ENCODE peak calls at places on chromosomes 4 and X, in four cellular contexts. R is transverse colon; L is neuronal stem cell; N is CD8-positive, alpha-beta T cell. Q is an unnamed sample.
A peak's percentile ranks its signal among the peaks of the same experiment; 100 is the strongest.

GRCh38 chrX:45322820-45323219 is 122.1 kb upstream of the DIPK2B start:
- DNase-seq in R (no peak), L (no peak), N (no peak), Q (no peak)

GRCh38 chr4:10063544-10064300 is 42.4 kb upstream of the SLC2A9 start:
- DNase-seq in R (peak; percentile 28), L (peak; percentile 41), N (no peak), Q (peak; percentile 54)

GRCh38 chr4:149112109-149112508 is 669.9 kb upstream of the NR3C2 start:
- DNase-seq in R (no peak), L (no peak), N (no peak), Q (no peak)

GRCh38 chr4:16686195-16686594 is 212.2 kb downstream of the LDB2 start:
- DNase-seq in R (no peak), L (no peak), N (no peak), Q (no peak)

GRCh38 chr4:139076016-139076744 is 60.6 kb downstream of the NOCT start:
- DNase-seq in R (no peak), L (no peak), N (no peak), Q (no peak)

GRCh38 chr4:155568641-155569040 is 98.0 kb upstream of the GUCY1A1 start:
- DNase-seq in R (no peak), L (peak; percentile 15), N (no peak), Q (no peak)

GRCh38 chrX:72029473-72030411 is 102.0 kb downstream of the RTL5 start:
- DNase-seq in R (no peak), L (no peak), N (no peak), Q (no peak)

GRCh38 chrX:10749113-10749512 is 128.7 kb upstream of the MID1 start:
- DNase-seq in R (no peak), L (no peak), N (no peak), Q (no peak)

GRCh38 chrX:41332408-41332987 is 1.5 kb upstream of the DDX3X start:
- DNase-seq in R (peak; percentile 55), L (no peak), N (peak; percentile 14), Q (peak; percentile 47)

GRCh38 chrX:52341493-52341892 is 27.3 kb upstream of the XAGE2 start:
- DNase-seq in R (no peak), L (no peak), N (no peak), Q (no peak)

DNA sequence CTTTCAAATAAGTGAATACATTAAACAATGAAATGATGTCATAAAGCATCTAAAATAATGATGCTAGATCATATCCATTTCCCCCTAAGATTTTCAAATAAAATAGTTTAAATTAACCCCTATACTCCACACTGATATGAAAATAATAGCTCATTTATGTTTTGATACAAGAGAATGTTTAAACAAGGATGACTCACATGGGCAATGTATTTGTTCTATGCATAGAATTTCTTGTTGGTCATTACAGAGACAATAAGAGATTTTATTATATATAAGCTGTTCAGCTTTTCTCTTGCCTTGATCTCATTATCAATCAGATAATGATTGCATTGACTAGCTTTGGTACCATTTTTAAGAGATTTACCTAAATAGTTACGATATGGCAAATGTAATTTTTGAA is 411.7 kb downstream of the ARHGAP24 start:
- DNase-seq in R (no peak), L (no peak), N (no peak), Q (no peak)
- H3K27ac ChIP-seq in R (no peak overlapping the region), L (no peak overlapping the region), N (no peak overlapping the region), Q (no peak overlapping the region)

GRCh38 chr4:152166567-152166966 is 369.3 kb downstream of the FBXW7 start:
- DNase-seq in R (no peak), L (peak; percentile 41), N (no peak), Q (no peak)

GRCh38 chr4:152162331-152162697 is 373.6 kb downstream of the FBXW7 start:
- DNase-seq in R (no peak), L (no peak), N (no peak), Q (no peak)

GRCh38 chr4:152164561-152164960 is 371.3 kb downstream of the FBXW7 start:
- DNase-seq in R (no peak), L (no peak), N (no peak), Q (no peak)

GRCh38 chr4:152165851-152166250 is 370.0 kb downstream of the FBXW7 start:
- DNase-seq in R (no peak), L (no peak), N (no peak), Q (no peak)

DNA sequence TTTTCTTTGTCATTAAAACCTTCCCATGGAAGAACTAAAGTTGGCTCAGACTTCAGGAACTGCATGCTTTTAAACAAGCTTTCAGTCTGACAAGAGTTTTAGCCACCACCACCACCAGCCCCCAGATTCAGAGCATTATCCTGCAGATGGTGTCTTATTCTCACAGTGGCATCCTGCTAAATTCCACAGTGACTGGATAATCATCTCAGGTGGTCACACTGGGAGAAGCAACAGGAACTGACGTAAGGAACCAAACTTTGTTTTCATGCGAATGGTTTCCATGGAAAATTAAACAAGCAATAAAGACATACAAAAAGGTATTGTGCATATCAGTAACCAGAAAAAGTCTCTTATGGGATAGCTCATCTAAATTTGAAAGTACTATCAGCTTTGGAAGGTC is 370.7 kb downstream of the FBXW7 start:
- DNase-seq in R (no peak), L (no peak), N (no peak), Q (no peak)
- H3K27ac ChIP-seq in R (no peak overlapping the region), L (no peak overlapping the region), N (no peak overlapping the region), Q (no peak overlapping the region)

GRCh38 chr4:19051751-19052296 is 1030.3 kb upstream of the LCORL start:
- DNase-seq in R (no peak), L (no peak), N (no peak), Q (no peak)
- H3K27ac ChIP-seq in R (no peak overlapping the region), L (peak overlapping the region; percentile 19), N (no peak overlapping the region), Q (no peak overlapping the region)

GRCh38 chr4:48774760-48775398 is 5.2 kb downstream of the FRYL start:
- DNase-seq in R (no peak), L (no peak), N (no peak), Q (no peak)

GRCh38 chr4:48778431-48779094 is 1.5 kb downstream of the FRYL start:
- DNase-seq in R (no peak), L (no peak), N (no peak), Q (no peak)

GRCh38 chr4:48779095-48779997 is 733 bp downstream of the FRYL start:
- DNase-seq in R (peak; percentile 68), L (peak; percentile 67), N (peak; percentile 66), Q (peak; percentile 82)

GRCh38 chr4:48779998-48780866 is at the start of gene FRYL:
- DNase-seq in R (peak; percentile 100), L (peak; percentile 99), N (peak; percentile 96), Q (peak; percentile 99)

GRCh38 chr4:48777739-48778138 is 2.3 kb downstream of the FRYL start:
- DNase-seq in R (no peak), L (no peak), N (no peak), Q (no peak)
- H3K27ac ChIP-seq in R (peak overlapping the region; percentile 97), L (no peak overlapping the region), N (no peak overlapping the region), Q (no peak overlapping the region)

DNA sequence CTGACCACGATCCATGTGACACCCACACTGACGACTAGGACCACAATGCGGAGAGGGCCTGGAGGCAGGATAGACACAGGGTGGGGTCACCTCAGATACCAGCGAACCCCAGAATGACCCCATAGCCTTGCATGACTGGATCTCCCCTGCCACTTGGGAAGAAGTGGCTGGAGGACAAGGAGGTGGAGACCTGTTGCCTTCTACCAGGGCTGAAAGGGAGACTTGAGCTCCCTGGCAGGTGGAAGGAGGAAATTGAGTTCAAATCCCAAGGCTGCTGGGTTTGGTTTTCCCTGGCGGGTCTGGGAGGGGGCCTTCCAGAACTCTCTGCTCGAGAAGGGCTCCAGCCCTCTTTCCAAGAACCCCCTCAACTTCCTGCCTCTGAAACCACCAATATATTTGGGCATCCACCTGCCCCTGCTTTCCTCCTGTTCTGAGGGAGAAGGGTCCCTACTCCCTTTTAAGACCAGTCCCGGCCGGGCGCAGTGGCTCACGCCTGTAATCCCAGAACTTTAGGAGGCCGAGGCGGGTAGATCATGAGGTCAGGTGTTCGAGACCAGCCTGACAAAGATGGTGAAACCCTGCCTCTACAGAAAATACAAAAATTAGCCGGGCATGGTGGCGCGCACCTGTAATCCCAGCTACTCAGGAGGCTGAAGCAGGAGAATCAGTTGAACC is 3.0 kb downstream of the FAM3A start:
- DNase-seq in R (no peak), L (no peak), N (no peak), Q (no peak)
- H3K27ac ChIP-seq in R (no peak overlapping the region), L (no peak overlapping the region), N (no peak overlapping the region), Q (no peak overlapping the region)

DNA sequence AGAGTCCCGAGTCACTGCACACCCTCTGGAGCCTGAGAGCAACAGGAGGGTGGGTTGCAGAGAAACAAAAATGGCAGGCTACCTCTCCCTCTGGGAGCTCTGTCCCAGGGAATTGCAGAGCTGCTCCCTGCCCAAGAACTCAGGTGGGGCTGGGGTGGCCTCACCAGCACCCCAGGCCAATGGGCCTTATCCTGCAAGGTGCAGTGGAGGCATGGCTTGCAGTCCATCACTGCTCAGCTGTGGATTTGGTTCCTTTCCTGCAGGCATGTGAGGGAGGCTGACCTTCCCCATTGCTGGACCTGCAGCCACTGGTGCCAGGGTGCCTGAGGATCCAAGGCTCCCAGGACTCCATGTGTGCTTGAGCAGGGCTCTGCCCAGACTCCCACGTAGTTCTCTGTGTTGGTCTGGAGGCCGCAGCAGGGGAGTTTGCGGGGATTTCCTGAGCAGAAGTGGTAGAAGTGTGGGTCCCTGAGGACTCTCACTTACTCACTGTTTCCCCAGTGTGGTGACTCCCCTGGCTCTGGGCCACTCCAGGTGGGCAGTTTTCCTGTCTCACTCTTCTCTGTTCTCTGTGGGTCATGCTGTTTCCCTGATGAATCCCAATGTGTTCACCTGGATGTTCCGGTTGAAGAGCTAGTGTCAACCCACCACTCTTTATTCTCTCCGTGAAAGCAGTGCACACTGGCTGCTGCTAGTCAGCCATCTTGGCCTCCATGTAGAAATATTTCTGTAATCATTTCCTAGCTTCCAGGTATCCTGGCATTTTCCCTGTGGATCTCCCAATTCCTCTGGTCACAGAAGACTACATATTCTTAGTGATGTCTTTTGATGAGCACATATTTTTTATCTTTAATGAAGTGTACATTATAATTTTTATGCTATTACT is 82.3 kb downstream of the ARHGAP24 start:
- DNase-seq in R (no peak), L (no peak), N (no peak), Q (no peak)
- H3K27ac ChIP-seq in R (no peak overlapping the region), L (no peak overlapping the region), N (no peak overlapping the region), Q (no peak overlapping the region)

DNA sequence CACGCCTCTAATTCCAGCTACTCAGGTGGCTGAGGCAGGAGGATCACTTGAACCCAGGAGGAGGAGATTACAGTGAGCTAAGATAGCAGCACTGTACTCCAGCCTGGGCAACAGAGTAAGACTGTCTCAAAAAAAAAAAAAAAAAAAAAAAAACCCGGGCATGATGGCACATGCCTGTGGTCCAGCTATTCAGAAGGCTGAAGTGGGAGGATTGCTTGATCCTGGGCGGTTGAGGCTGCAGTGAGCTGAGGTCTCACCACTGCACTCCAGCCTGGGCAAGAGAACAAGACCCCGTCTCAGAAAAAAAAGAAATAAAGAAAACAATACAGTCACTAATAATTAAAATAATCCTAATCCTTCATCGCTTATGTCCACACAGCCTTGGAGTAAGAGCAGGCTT is 68.1 kb downstream of the APBB2 start:
- DNase-seq in R (no peak), L (no peak), N (no peak), Q (no peak)
- H3K27ac ChIP-seq in R (peak overlapping the region; percentile 82), L (peak overlapping the region; percentile 91), N (no peak overlapping the region), Q (peak overlapping the region; percentile 90)